ENCODE peak calls at places on chromosomes 4 and X, in six cellular contexts. Q is aorta; U is stimulated activated CD4-positive, alpha-beta T cell treated with anti-CD3 and anti-CD28 coated beads, Interleukin-2, amount 100 ng/mL, for 48 hours; M is activated CD8-positive, alpha-beta T cell treated with anti-CD3 and anti-CD28 coated beads, Interleukin-2, amount 10 ng/mL, durations not matched to agents 7 days and 5 days; N is activated T-cell treated with anti-CD3 and anti-CD28 coated beads for 1 hour; W is cardiac muscle cell. D is an unnamed sample.
A peak's percentile ranks its signal among the peaks of the same experiment; 100 is the strongest.

GRCh38 chr4:2754848-2755820 is 1.0 kb downstream of the TNIP2 start:
- DNase-seq in Q (peak; percentile 55), N (no peak), M (no peak), W (no peak), U (no peak), D (no peak)

GRCh38 chr4:155532373-155532772 is 134.3 kb upstream of the GUCY1A1 start:
- DNase-seq in N (no peak), M (no peak), Q (no peak), U (no peak), W (no peak), D (no peak)

GRCh38 chr4:103892616-103893015 is 172.8 kb upstream of the TACR3 start:
- DNase-seq in M (no peak), N (no peak), W (no peak), Q (no peak), U (no peak), D (no peak)

GRCh38 chrX:40283981-40284380 is 186.2 kb upstream of the BCOR start:
- DNase-seq in W (no peak), Q (no peak), M (no peak), N (no peak), U (no peak), D (no peak)

GRCh38 chrX:68826113-68826980 is 2.5 kb upstream of the EFNB1 start:
- DNase-seq in U (no peak), M (no peak), Q (no peak), W (no peak), N (no peak), D (no peak)

GRCh38 chrX:45749375-45749774 is 548.7 kb upstream of the DIPK2B start:
- DNase-seq in N (no peak), Q (no peak), U (no peak), M (no peak), W (no peak), D (no peak)

GRCh38 chrX:97446298-97446882 is 562.7 kb downstream of the RPA4 start:
- DNase-seq in W (peak; percentile 17), Q (no peak), N (no peak), M (no peak), U (no peak), D (no peak)

GRCh38 chrX:52424658-52425057 is 55.8 kb downstream of the XAGE2 start:
- DNase-seq in U (no peak), M (no peak), W (no peak), Q (no peak), N (no peak), D (no peak)

GRCh38 chr4:130422255-130422654 is 1326.3 kb downstream of the C4orf33 start:
- DNase-seq in U (no peak), N (no peak), W (no peak), M (no peak), Q (no peak), D (no peak)

GRCh38 chrX:9785944-9786741 is at the start of gene SHROOM2:
- DNase-seq in U (no peak), Q (no peak), N (no peak), W (peak; percentile 29), M (no peak), D (no peak)